ENCODE peak calls at places on chromosomes 5 and 9, in eight cellular contexts. M, P, L, I, Z, D, F and Y are unnamed samples.

GRCh38 chr9:128153117-128153946 is 4.1 kb downstream of the LCN2 start:
- DNase-seq in M (no peak), P (no peak), L (no peak), I (no peak), Z (no peak), D (no peak), F (no peak), Y (no peak)

GRCh38 chr9:7844283-7844682 is 44.7 kb upstream of the DMAC1 start:
- DNase-seq in M (no peak), P (no peak), L (peak), I (no peak), Z (peak), D (no peak), F (no peak), Y (no peak)

GRCh38 chr9:72322259-72322658 is 42.7 kb downstream of the ZFAND5 start:
- DNase-seq in M (no peak), P (no peak), L (peak), I (no peak), Z (no peak), D (no peak), F (no peak), Y (no peak)

GRCh38 chr9:134571326-134571871 is 70.2 kb upstream of the COL5A1 start:
- DNase-seq in M (peak), P (peak), L (no peak), I (peak), Z (no peak), D (peak), F (peak), Y (peak)

GRCh38 chr9:74681901-74682300 is 184.8 kb downstream of the RORB start:
- DNase-seq in M (no peak), P (no peak), L (no peak), I (no peak), Z (no peak), D (no peak), F (no peak), Y (no peak)

GRCh38 chr5:142034994-142035393 is 22.2 kb upstream of the GNPDA1 start:
- DNase-seq in M (no peak), P (no peak), L (no peak), I (no peak), Z (no peak), D (no peak), F (no peak), Y (no peak)

GRCh38 chr5:39716532-39716971 is 291.8 kb upstream of the DAB2 start:
- DNase-seq in M (peak), P (no peak), L (peak), I (no peak), Z (peak), D (peak), F (no peak), Y (no peak)

GRCh38 chr5:73136277-73136606 is 15.9 kb downstream of the TMEM171 start:
- DNase-seq in M (no peak), P (no peak), L (no peak), I (no peak), Z (no peak), D (no peak), F (no peak), Y (no peak)

GRCh38 chr9:128175102-128175563 is 15.1 kb downstream of the BBLN start:
- DNase-seq in M (no peak), P (no peak), L (peak), I (no peak), Z (no peak), D (no peak), F (no peak), Y (no peak)

GRCh38 chr5:156327306-156327705 is 342 bp downstream of the SGCD start:
- DNase-seq in M (no peak), P (no peak), L (no peak), I (no peak), Z (no peak), D (no peak), F (no peak), Y (no peak)

GRCh38 chr5:156326718-156327259 is at the start of gene SGCD:
- DNase-seq in M (peak), P (peak), L (peak), I (peak), Z (no peak), D (peak), F (peak), Y (peak)

GRCh38 chr5:156328766-156329165 is 1.8 kb downstream of the SGCD start:
- DNase-seq in M (no peak), P (no peak), L (no peak), I (no peak), Z (no peak), D (no peak), F (no peak), Y (no peak)

GRCh38 chr5:156329197-156329611 is 2.2 kb downstream of the SGCD start:
- DNase-seq in M (no peak), P (no peak), L (no peak), I (no peak), Z (no peak), D (no peak), F (no peak), Y (peak)

DNA sequence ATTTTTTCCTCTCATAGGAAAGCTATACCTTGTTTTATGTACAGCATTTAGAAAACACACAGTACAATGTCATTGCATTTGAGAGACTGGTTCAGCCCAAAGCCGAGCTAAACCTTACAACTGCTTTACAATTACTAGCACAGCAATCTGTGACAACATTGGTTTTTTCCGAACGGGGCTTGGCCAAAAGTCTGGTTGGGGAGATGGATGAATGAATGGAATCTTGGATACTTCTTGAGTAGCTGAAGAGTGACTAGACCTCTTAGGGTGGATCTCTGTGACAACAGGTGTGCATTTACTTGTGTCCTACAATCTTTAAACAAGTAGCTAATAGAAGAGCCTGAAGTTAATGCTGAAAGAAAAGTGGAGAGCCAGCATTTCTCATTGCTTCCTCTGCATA is 1.2 kb downstream of the SGCD start:
- DNase-seq in M (no peak), P (no peak), L (peak), I (no peak), Z (no peak), D (no peak), F (no peak), Y (no peak)
- H3K4me3 ChIP-seq in M (peak), P (peak), L (peak), I (peak), Z (no peak), D (peak), F (peak), Y (peak)

GRCh38 chr9:35757527-35758275 is 3.6 kb upstream of the MSMP start:
- DNase-seq in M (no peak), P (no peak), L (no peak), I (no peak), Z (no peak), D (peak), F (no peak), Y (no peak)
- H3K27ac ChIP-seq in M (peak), P (peak), L (no peak), I (peak), Z (peak), D (peak), F (peak), Y (peak)

DNA sequence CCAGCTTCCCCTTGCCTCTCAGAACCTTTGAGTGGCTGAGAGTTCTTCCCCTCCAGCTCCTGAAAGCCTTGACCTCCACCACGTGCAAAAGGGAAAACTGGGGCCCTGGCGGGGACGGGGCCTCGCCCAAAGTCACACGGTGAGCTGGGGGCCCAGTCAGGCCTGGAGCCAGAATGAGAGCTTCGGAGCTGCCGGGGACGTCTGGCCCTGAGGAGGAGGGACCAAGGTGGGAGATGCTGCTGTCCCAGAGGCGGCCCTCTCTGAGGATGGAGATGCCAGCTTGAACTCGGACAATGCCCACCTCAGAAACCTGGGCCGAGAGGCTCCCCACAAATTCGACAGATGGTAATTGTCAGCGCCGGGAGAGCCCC is 652 bp downstream of the AK8 start:
- DNase-seq in M (no peak), P (no peak), L (no peak), I (no peak), Z (no peak), D (no peak), F (no peak), Y (no peak)
- H3K4me3 ChIP-seq in M (peak), P (peak), L (peak), I (peak), Z (peak), D (peak), F (peak), Y (peak)

DNA sequence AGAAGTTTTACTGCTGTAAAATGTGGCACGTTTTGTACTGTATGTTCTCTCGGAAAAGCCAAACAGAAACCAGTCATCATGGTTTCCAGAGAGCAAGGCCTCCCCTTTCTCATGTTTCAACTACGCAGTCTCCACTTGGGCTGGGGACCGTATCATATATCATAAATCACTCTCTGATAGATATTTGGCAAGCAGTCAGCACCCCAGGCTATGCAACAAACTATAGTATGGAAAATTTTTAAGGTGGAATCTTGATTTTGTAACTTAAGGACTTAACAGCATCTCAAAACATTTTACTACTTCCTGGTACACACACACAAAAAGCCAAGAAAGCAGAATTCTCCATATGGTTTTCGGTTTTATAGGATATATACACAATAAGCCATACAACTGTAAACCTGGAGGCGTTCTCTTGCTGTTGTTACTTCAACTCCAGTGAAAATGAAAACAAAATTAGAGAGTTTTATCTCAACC is 283.6 kb downstream of the NFIB start:
- DNase-seq in M (no peak), P (peak), L (peak), I (no peak), Z (no peak), D (no peak), F (no peak), Y (no peak)
- H3K27ac ChIP-seq in M (no peak), P (peak), L (peak), I (peak), Z (no peak), D (peak), F (peak), Y (peak)